ENCODE peak calls at places on chromosomes 6 and 20, in four cellular contexts. One of them, this sample, is unnamed. For H3K4me1, the result is how much of the 10 kb centered on the place peaks cover.

GRCh38 chr6:77630019-77630418 is 22.8 kb upstream of the MEI4 start:
- DNase-seq in lower lobe of right lung: no peak
- DNase-seq in CD8-positive, alpha-beta memory T cell: no peak
- DNase-seq in neural progenitor cell: no peak
- DNase-seq in this sample: no peak

GRCh38 chr6:97048771-97049170 is 124.2 kb downstream of the KLHL32 start:
- DNase-seq in lower lobe of right lung: no peak
- DNase-seq in CD8-positive, alpha-beta memory T cell: no peak
- DNase-seq in neural progenitor cell: no peak
- DNase-seq in this sample: no peak

GRCh38 chr6:18260448-18261106 is 3.8 kb downstream of the DEK start:
- DNase-seq in lower lobe of right lung: peak
- DNase-seq in CD8-positive, alpha-beta memory T cell: no peak
- DNase-seq in neural progenitor cell: no peak
- DNase-seq in this sample: no peak

GRCh38 chr6:163406830-163407229 is 7.7 kb upstream of the QKI start:
- DNase-seq in lower lobe of right lung: no peak
- DNase-seq in CD8-positive, alpha-beta memory T cell: no peak
- DNase-seq in neural progenitor cell: no peak
- DNase-seq in this sample: no peak

GRCh38 chr6:138291036-138291848 is 73.0 kb upstream of the PBOV1 start:
- DNase-seq in lower lobe of right lung: no peak
- DNase-seq in CD8-positive, alpha-beta memory T cell: no peak
- DNase-seq in neural progenitor cell: peak
- DNase-seq in this sample: no peak

GRCh38 chr20:56733967-56734366 is 104.9 kb downstream of the TFAP2C start:
- DNase-seq in lower lobe of right lung: no peak
- DNase-seq in CD8-positive, alpha-beta memory T cell: no peak
- DNase-seq in neural progenitor cell: no peak
- DNase-seq in this sample: no peak

GRCh38 chr6:40343887-40344565 is 243.1 kb downstream of the LRFN2 start:
- DNase-seq in lower lobe of right lung: no peak
- DNase-seq in CD8-positive, alpha-beta memory T cell: no peak
- DNase-seq in neural progenitor cell: peak
- DNase-seq in this sample: no peak

GRCh38 chr6:6712258-6712978 is 123.9 kb downstream of the LY86 start:
- DNase-seq in lower lobe of right lung: peak
- DNase-seq in CD8-positive, alpha-beta memory T cell: no peak
- DNase-seq in neural progenitor cell: no peak
- DNase-seq in this sample: peak

GRCh38 chr6:39074486-39074885 is 25.9 kb downstream of the GLP1R start:
- DNase-seq in lower lobe of right lung: no peak
- DNase-seq in CD8-positive, alpha-beta memory T cell: no peak
- DNase-seq in neural progenitor cell: no peak
- DNase-seq in this sample: no peak

GRCh38 chr6:125193208-125193607 is 39.6 kb downstream of the TPD52L1 start:
- DNase-seq in lower lobe of right lung: no peak
- DNase-seq in CD8-positive, alpha-beta memory T cell: no peak
- DNase-seq in neural progenitor cell: no peak
- DNase-seq in this sample: peak

DNA sequence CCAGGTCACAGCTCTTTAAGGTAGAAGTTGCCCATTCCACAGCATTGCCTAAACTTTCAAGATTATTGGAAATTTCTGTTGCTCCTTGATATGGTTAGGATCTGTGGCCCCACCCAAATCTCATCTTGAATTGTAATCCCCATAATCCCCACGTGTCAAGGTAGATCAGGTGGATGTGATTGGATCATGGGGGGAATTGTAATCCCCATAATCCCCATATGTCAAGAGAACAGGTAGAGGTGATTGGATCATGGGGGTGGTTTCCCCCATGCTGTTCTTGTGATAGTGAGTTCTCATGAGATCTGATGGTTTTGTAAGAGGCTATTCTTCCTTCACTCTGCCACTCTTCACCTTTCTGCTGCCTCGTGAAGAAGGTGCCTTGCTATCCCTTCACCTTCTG is 327.4 kb upstream of the MAP3K7 start:
- DNase-seq in lower lobe of right lung: no peak
- DNase-seq in CD8-positive, alpha-beta memory T cell: no peak
- DNase-seq in neural progenitor cell: no peak
- DNase-seq in this sample: no peak
- H3K4me1 ChIP-seq in lower lobe of right lung: under half
- H3K4me1 ChIP-seq in CD8-positive, alpha-beta memory T cell: under half
- H3K4me1 ChIP-seq in neural progenitor cell: under half
- H3K4me1 ChIP-seq in this sample: under half

DNA sequence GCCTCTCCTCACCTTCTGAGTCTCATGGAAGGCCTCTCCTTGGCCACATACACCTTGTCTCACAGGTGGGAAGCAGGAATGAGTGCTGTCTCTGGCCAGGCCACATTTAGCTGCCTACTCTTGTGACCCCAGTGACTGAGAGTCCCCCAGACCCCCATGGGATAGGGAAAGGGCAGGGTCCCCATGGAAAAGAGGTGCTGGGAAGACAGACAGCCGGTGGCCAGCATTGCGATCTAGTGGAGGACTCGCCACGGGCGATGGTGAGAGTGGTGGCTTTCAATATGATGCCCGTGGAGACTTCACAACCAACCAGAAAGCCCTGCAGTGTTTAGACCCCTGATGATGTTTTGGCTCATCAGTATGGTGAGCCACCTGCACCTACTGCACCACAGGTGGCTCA is 19.8 kb downstream of the MANBAL start:
- DNase-seq in lower lobe of right lung: no peak
- DNase-seq in CD8-positive, alpha-beta memory T cell: no peak
- DNase-seq in neural progenitor cell: no peak
- DNase-seq in this sample: no peak
- H3K4me1 ChIP-seq in lower lobe of right lung: under half
- H3K4me1 ChIP-seq in CD8-positive, alpha-beta memory T cell: under half
- H3K4me1 ChIP-seq in neural progenitor cell: under half
- H3K4me1 ChIP-seq in this sample: under half

GRCh38 chr6:21747441-21747840 is 153.9 kb downstream of the SOX4 start:
- DNase-seq in lower lobe of right lung: no peak
- DNase-seq in CD8-positive, alpha-beta memory T cell: no peak
- DNase-seq in neural progenitor cell: no peak
- DNase-seq in this sample: no peak

GRCh38 chr6:21745543-21746337 is 152.2 kb downstream of the SOX4 start:
- DNase-seq in lower lobe of right lung: no peak
- DNase-seq in CD8-positive, alpha-beta memory T cell: no peak
- DNase-seq in neural progenitor cell: no peak
- DNase-seq in this sample: no peak

GRCh38 chr6:21741221-21742109 is 147.9 kb downstream of the SOX4 start:
- DNase-seq in lower lobe of right lung: no peak
- DNase-seq in CD8-positive, alpha-beta memory T cell: no peak
- DNase-seq in neural progenitor cell: peak
- DNase-seq in this sample: no peak

GRCh38 chr6:21742238-21742660 is 148.7 kb downstream of the SOX4 start:
- DNase-seq in lower lobe of right lung: no peak
- DNase-seq in CD8-positive, alpha-beta memory T cell: no peak
- DNase-seq in neural progenitor cell: no peak
- DNase-seq in this sample: no peak

GRCh38 chr6:21744321-21744720 is 150.8 kb downstream of the SOX4 start:
- DNase-seq in lower lobe of right lung: no peak
- DNase-seq in CD8-positive, alpha-beta memory T cell: no peak
- DNase-seq in neural progenitor cell: no peak
- DNase-seq in this sample: no peak
- H3K4me1 ChIP-seq in lower lobe of right lung: under half
- H3K4me1 ChIP-seq in CD8-positive, alpha-beta memory T cell: under half
- H3K4me1 ChIP-seq in neural progenitor cell: half or more
- H3K4me1 ChIP-seq in this sample: under half

DNA sequence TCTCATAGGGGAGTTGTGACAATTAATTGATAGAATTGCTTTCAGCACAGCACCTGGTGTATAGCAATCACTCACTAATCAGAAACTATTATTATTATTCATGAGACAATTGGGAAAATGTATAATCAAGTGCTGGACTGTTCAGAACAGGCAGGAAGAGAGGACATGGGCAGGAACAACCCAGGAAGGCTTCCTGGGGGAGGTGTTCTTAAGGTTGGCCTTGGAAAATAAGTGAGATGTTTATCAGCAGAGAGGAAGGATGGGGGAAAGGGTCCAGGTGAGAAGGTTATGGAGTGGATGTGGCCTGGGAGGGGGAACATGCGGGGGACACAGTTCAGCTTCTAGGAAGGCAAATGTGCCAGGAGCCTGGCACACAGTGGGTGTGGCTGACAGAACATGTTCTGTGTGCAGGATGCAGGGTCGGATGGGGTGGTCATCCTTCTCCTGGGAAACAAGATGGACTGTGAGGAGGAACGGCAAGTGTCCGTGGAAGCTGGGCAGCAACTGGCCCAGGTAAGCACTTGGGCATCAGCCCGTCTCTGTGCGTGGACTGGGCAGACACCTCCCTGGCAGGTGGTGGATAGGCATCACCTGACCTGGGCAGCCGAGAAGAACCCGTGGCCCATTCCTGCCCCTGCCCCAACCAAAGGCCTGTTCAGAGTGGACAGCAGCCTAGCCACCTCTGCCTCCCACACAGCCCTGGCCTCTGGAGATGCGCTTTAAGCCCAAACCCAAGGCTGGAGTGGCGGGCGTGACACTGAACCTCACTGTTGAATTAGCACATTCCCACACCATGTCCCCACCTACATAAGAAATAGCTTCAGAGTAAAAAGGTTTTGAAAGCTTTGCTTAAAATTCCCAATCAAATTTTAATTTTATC is 30.9 kb downstream of the RAB44 start:
- DNase-seq in lower lobe of right lung: peak
- DNase-seq in CD8-positive, alpha-beta memory T cell: no peak
- DNase-seq in neural progenitor cell: no peak
- DNase-seq in this sample: no peak
- H3K4me1 ChIP-seq in lower lobe of right lung: under half
- H3K4me1 ChIP-seq in CD8-positive, alpha-beta memory T cell: under half
- H3K4me1 ChIP-seq in neural progenitor cell: under half
- H3K4me1 ChIP-seq in this sample: under half

GRCh38 chr6:33430334-33430733 is 10.5 kb downstream of the SYNGAP1 start:
- DNase-seq in lower lobe of right lung: no peak
- DNase-seq in CD8-positive, alpha-beta memory T cell: no peak
- DNase-seq in neural progenitor cell: no peak
- DNase-seq in this sample: no peak
- H3K4me1 ChIP-seq in lower lobe of right lung: under half
- H3K4me1 ChIP-seq in CD8-positive, alpha-beta memory T cell: half or more
- H3K4me1 ChIP-seq in neural progenitor cell: half or more
- H3K4me1 ChIP-seq in this sample: under half

GRCh38 chr6:43942616-43943015 is 172.6 kb downstream of the VEGFA start:
- DNase-seq in lower lobe of right lung: no peak
- DNase-seq in CD8-positive, alpha-beta memory T cell: no peak
- DNase-seq in neural progenitor cell: no peak
- DNase-seq in this sample: no peak
- H3K4me1 ChIP-seq in lower lobe of right lung: under half
- H3K4me1 ChIP-seq in CD8-positive, alpha-beta memory T cell: under half
- H3K4me1 ChIP-seq in neural progenitor cell: under half
- H3K4me1 ChIP-seq in this sample: under half

DNA sequence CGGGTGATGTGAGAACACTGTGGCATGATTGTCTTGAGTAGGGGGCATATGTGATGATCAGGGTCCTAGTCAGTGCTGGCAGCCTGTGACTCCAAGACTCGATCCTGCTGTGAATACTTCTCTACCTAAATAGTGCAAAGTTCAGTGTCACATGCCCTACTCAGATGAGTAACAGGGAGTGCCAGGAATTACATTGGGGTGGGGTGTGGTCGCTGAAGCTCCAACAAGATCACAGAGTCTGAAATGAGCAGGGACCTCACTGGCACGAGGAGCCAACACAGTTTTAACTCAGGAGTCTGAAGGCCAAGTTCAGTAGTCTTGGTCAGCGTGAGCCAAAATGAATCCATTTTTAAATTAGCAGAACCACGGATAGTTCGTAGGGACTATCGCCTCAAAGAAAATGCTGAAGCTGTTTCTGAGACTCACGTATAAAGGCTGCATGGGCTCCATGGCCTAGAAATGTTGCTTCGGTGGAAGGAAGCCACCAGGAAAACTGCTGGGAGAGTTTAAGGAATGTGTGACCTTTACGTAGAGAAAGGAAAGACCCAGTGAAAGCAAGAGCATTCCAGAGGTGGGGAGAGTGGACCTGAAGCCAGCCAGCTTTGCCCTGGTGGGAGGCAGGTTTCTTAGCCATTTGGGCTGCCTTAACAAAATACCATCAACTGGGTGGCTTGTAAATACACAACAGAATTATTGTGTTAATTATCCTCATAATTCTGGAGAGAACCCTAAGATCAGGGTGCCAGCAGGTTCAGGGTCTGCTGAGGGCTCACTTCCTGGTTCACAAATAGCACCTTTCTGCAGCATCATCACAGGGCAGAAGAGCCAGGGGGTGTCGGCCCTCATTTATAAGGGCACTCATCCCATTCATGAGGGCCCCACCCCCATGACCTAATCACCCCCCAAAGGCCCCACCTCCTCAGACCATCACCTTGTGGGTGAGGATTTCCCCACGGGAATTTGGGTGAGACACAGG is 72.0 kb downstream of the RPP40 start:
- DNase-seq in lower lobe of right lung: no peak
- DNase-seq in CD8-positive, alpha-beta memory T cell: no peak
- DNase-seq in neural progenitor cell: peak
- DNase-seq in this sample: peak
- H3K4me1 ChIP-seq in lower lobe of right lung: under half
- H3K4me1 ChIP-seq in CD8-positive, alpha-beta memory T cell: under half
- H3K4me1 ChIP-seq in neural progenitor cell: under half
- H3K4me1 ChIP-seq in this sample: under half

This sample was measured in mucosa of descending colon.